ENCODE peak calls at places on chromosomes 12 and 14, in ten cellular contexts. One of them, this sample, is unnamed.

GRCh38 chr14:58733451-58734208 is 95.9 kb downstream of the DACT1 start:
- DNase-seq in left ventricle myocardium inferior: no peak
- DNase-seq in NB4: no peak
- DNase-seq in lower leg skin: no peak
- DNase-seq in OCI-LY7: no peak
- DNase-seq in heart left ventricle: no peak
- DNase-seq in tibial artery: no peak
- DNase-seq in gastrocnemius medialis: no peak
- DNase-seq in A673: no peak
- DNase-seq in psoas muscle: no peak
- DNase-seq in this sample: no peak

GRCh38 chr12:62654558-62655241 is 188.1 kb downstream of the MON2 start:
- DNase-seq in gastrocnemius medialis: no peak
- DNase-seq in heart left ventricle: no peak
- DNase-seq in left ventricle myocardium inferior: no peak
- DNase-seq in lower leg skin: no peak
- DNase-seq in A673: no peak
- DNase-seq in psoas muscle: no peak
- DNase-seq in NB4: peak
- DNase-seq in OCI-LY7: no peak
- DNase-seq in tibial artery: no peak
- DNase-seq in this sample: no peak

GRCh38 chr12:89359615-89360014 is 7.3 kb upstream of the DUSP6 start:
- DNase-seq in lower leg skin: no peak
- DNase-seq in psoas muscle: no peak
- DNase-seq in left ventricle myocardium inferior: no peak
- DNase-seq in gastrocnemius medialis: no peak
- DNase-seq in NB4: no peak
- DNase-seq in A673: no peak
- DNase-seq in heart left ventricle: no peak
- DNase-seq in tibial artery: no peak
- DNase-seq in OCI-LY7: no peak
- DNase-seq in this sample: no peak

GRCh38 chr14:59355101-59355500 is 110.1 kb downstream of the GPR135 start:
- DNase-seq in gastrocnemius medialis: no peak
- DNase-seq in psoas muscle: no peak
- DNase-seq in OCI-LY7: peak
- DNase-seq in left ventricle myocardium inferior: no peak
- DNase-seq in NB4: no peak
- DNase-seq in heart left ventricle: no peak
- DNase-seq in tibial artery: no peak
- DNase-seq in lower leg skin: no peak
- DNase-seq in A673: no peak
- DNase-seq in this sample: no peak

GRCh38 chr14:62626416-62626815 is 418.8 kb downstream of the KCNH5 start:
- DNase-seq in tibial artery: no peak
- DNase-seq in OCI-LY7: no peak
- DNase-seq in A673: peak
- DNase-seq in left ventricle myocardium inferior: no peak
- DNase-seq in psoas muscle: no peak
- DNase-seq in lower leg skin: no peak
- DNase-seq in NB4: no peak
- DNase-seq in heart left ventricle: no peak
- DNase-seq in gastrocnemius medialis: no peak
- DNase-seq in this sample: no peak

GRCh38 chr14:68633131-68633991 is 159.5 kb downstream of the ZFP36L1 start:
- DNase-seq in tibial artery: no peak
- DNase-seq in lower leg skin: peak
- DNase-seq in OCI-LY7: peak
- DNase-seq in NB4: peak
- DNase-seq in A673: peak
- DNase-seq in heart left ventricle: peak
- DNase-seq in gastrocnemius medialis: no peak
- DNase-seq in psoas muscle: no peak
- DNase-seq in left ventricle myocardium inferior: peak
- DNase-seq in this sample: peak

GRCh38 chr14:64979336-64980074 is 7.2 kb upstream of the FNTB start:
- DNase-seq in lower leg skin: no peak
- DNase-seq in gastrocnemius medialis: no peak
- DNase-seq in left ventricle myocardium inferior: no peak
- DNase-seq in heart left ventricle: no peak
- DNase-seq in NB4: no peak
- DNase-seq in A673: no peak
- DNase-seq in tibial artery: no peak
- DNase-seq in OCI-LY7: no peak
- DNase-seq in psoas muscle: no peak
- DNase-seq in this sample: no peak

GRCh38 chr14:65318636-65319506 is 93.7 kb upstream of the FUT8 start:
- DNase-seq in heart left ventricle: no peak
- DNase-seq in psoas muscle: no peak
- DNase-seq in A673: no peak
- DNase-seq in left ventricle myocardium inferior: no peak
- DNase-seq in lower leg skin: no peak
- DNase-seq in OCI-LY7: peak
- DNase-seq in gastrocnemius medialis: no peak
- DNase-seq in tibial artery: no peak
- DNase-seq in NB4: peak
- DNase-seq in this sample: no peak

GRCh38 chr14:71583246-71583645 is 349.0 kb upstream of the RGS6 start:
- DNase-seq in A673: no peak
- DNase-seq in tibial artery: no peak
- DNase-seq in lower leg skin: no peak
- DNase-seq in psoas muscle: no peak
- DNase-seq in NB4: peak
- DNase-seq in gastrocnemius medialis: no peak
- DNase-seq in heart left ventricle: no peak
- DNase-seq in left ventricle myocardium inferior: no peak
- DNase-seq in OCI-LY7: no peak
- DNase-seq in this sample: no peak

GRCh38 chr14:24139272-24139934 is 2.0 kb downstream of the EMC9 start:
- DNase-seq in heart left ventricle: no peak
- DNase-seq in left ventricle myocardium inferior: no peak
- DNase-seq in A673: no peak
- DNase-seq in lower leg skin: no peak
- DNase-seq in gastrocnemius medialis: no peak
- DNase-seq in OCI-LY7: no peak
- DNase-seq in tibial artery: no peak
- DNase-seq in NB4: no peak
- DNase-seq in psoas muscle: no peak
- DNase-seq in this sample: no peak

GRCh38 chr12:131371580-131372475 is 339.1 kb upstream of the SFSWAP start:
- DNase-seq in A673: no peak
- DNase-seq in left ventricle myocardium inferior: no peak
- DNase-seq in gastrocnemius medialis: no peak
- DNase-seq in psoas muscle: no peak
- DNase-seq in NB4: no peak
- DNase-seq in OCI-LY7: no peak
- DNase-seq in tibial artery: no peak
- DNase-seq in lower leg skin: no peak
- DNase-seq in heart left ventricle: no peak
- DNase-seq in this sample: no peak

GRCh38 chr12:99093166-99093565 is 448.1 kb downstream of the APAF1 start:
- DNase-seq in NB4: no peak
- DNase-seq in psoas muscle: no peak
- DNase-seq in left ventricle myocardium inferior: no peak
- DNase-seq in tibial artery: no peak
- DNase-seq in gastrocnemius medialis: no peak
- DNase-seq in lower leg skin: no peak
- DNase-seq in heart left ventricle: no peak
- DNase-seq in OCI-LY7: peak
- DNase-seq in A673: no peak
- DNase-seq in this sample: no peak

GRCh38 chr12:20601668-20602280 is 93.4 kb upstream of the SLCO1C1 start:
- DNase-seq in gastrocnemius medialis: no peak
- DNase-seq in left ventricle myocardium inferior: no peak
- DNase-seq in tibial artery: no peak
- DNase-seq in OCI-LY7: peak
- DNase-seq in A673: peak
- DNase-seq in lower leg skin: no peak
- DNase-seq in NB4: peak
- DNase-seq in heart left ventricle: no peak
- DNase-seq in psoas muscle: no peak
- DNase-seq in this sample: no peak

GRCh38 chr12:81209001-81209400 is 131.1 kb downstream of the ACSS3 start:
- DNase-seq in left ventricle myocardium inferior: no peak
- DNase-seq in psoas muscle: no peak
- DNase-seq in lower leg skin: no peak
- DNase-seq in A673: no peak
- DNase-seq in gastrocnemius medialis: no peak
- DNase-seq in tibial artery: no peak
- DNase-seq in OCI-LY7: no peak
- DNase-seq in NB4: no peak
- DNase-seq in heart left ventricle: no peak
- DNase-seq in this sample: no peak

GRCh38 chr12:623172-623864 is 39.9 kb downstream of the NINJ2 start:
- DNase-seq in A673: no peak
- DNase-seq in psoas muscle: no peak
- DNase-seq in OCI-LY7: no peak
- DNase-seq in heart left ventricle: no peak
- DNase-seq in tibial artery: no peak
- DNase-seq in gastrocnemius medialis: no peak
- DNase-seq in left ventricle myocardium inferior: no peak
- DNase-seq in lower leg skin: no peak
- DNase-seq in NB4: peak
- DNase-seq in this sample: no peak

DNA sequence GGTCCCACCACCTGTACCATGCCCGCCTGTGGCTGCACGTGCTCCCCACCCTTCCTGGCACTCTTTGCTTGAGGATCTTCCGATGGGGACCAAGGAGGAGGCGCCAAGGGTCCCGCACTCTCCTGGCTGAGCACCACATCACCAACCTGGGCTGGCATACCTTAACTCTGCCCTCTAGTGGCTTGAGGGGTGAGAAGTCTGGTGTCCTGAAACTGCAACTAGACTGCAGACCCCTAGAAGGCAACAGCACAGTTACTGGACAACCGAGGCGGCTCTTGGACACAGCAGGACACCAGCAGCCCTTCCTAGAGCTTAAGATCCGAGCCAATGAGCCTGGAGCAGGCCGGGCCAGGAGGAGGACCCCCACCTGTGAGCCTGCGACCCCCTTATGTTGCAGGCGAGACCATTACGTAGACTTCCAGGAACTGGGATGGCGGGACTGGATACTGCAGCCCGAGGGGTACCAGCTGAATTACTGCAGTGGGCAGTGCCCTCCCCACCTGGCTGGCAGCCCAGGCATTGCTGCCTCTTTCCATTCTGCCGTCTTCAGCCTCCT is 1.1 kb downstream of the INHBE start:
- DNase-seq in NB4: peak
- DNase-seq in lower leg skin: no peak
- DNase-seq in OCI-LY7: peak
- DNase-seq in heart left ventricle: no peak
- DNase-seq in gastrocnemius medialis: no peak
- DNase-seq in left ventricle myocardium inferior: no peak
- DNase-seq in psoas muscle: no peak
- DNase-seq in tibial artery: no peak
- DNase-seq in A673: peak
- DNase-seq in this sample: no peak
- TF ChIP-seq CTCF in NB4: peak
- TF ChIP-seq CTCF in lower leg skin: no peak
- TF ChIP-seq CTCF in OCI-LY7: peak
- TF ChIP-seq CTCF in heart left ventricle: peak
- TF ChIP-seq CTCF in gastrocnemius medialis: peak
- TF ChIP-seq CTCF in left ventricle myocardium inferior: peak
- TF ChIP-seq CTCF in psoas muscle: peak
- TF ChIP-seq CTCF in tibial artery: peak
- TF ChIP-seq CTCF in A673: peak
- TF ChIP-seq CTCF in this sample: peak

DNA sequence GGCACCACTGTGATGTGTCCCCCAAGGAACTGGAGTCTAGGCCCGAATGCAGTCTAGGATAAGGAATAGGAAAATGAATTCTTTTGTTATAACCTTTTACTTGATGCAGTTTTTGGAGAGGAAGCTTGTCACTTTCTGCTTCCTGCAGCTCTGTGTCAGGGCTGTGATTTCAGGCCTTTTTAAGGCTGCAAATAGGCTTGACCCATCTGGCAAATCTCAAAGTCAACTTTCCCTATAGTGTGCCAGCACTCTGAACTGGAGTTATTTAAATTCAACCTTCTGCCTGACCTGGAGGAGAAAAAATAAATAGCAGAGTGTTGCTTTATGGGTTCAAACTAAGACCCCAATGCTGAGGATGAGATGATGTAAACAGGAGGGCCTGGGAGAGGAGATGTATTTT is 51.8 kb upstream of the CEP83 start:
- DNase-seq in gastrocnemius medialis: no peak
- DNase-seq in left ventricle myocardium inferior: no peak
- DNase-seq in lower leg skin: no peak
- DNase-seq in A673: no peak
- DNase-seq in psoas muscle: no peak
- DNase-seq in NB4: no peak
- DNase-seq in tibial artery: no peak
- DNase-seq in OCI-LY7: no peak
- DNase-seq in heart left ventricle: no peak
- DNase-seq in this sample: no peak
- TF ChIP-seq CTCF in gastrocnemius medialis: no peak
- TF ChIP-seq CTCF in left ventricle myocardium inferior: no peak
- TF ChIP-seq CTCF in lower leg skin: no peak
- TF ChIP-seq CTCF in A673: no peak
- TF ChIP-seq CTCF in psoas muscle: no peak
- TF ChIP-seq CTCF in NB4: no peak
- TF ChIP-seq CTCF in tibial artery: no peak
- TF ChIP-seq CTCF in OCI-LY7: no peak
- TF ChIP-seq CTCF in heart left ventricle: no peak
- TF ChIP-seq CTCF in this sample: no peak

GRCh38 chr12:92505373-92506340 is 197.1 kb upstream of the PLEKHG7 start:
- DNase-seq in NB4: peak
- DNase-seq in heart left ventricle: peak
- DNase-seq in lower leg skin: no peak
- DNase-seq in A673: no peak
- DNase-seq in tibial artery: peak
- DNase-seq in left ventricle myocardium inferior: peak
- DNase-seq in gastrocnemius medialis: no peak
- DNase-seq in OCI-LY7: peak
- DNase-seq in psoas muscle: peak
- DNase-seq in this sample: no peak
- TF ChIP-seq CTCF in NB4: no peak
- TF ChIP-seq CTCF in heart left ventricle: no peak
- TF ChIP-seq CTCF in lower leg skin: no peak
- TF ChIP-seq CTCF in A673: no peak
- TF ChIP-seq CTCF in tibial artery: no peak
- TF ChIP-seq CTCF in left ventricle myocardium inferior: no peak
- TF ChIP-seq CTCF in gastrocnemius medialis: no peak
- TF ChIP-seq CTCF in OCI-LY7: no peak
- TF ChIP-seq CTCF in psoas muscle: no peak
- TF ChIP-seq CTCF in this sample: no peak

GRCh38 chr14:94953541-94954260 is 183.8 kb upstream of the GSC start:
- DNase-seq in heart left ventricle: no peak
- DNase-seq in OCI-LY7: no peak
- DNase-seq in psoas muscle: no peak
- DNase-seq in lower leg skin: no peak
- DNase-seq in tibial artery: no peak
- DNase-seq in A673: no peak
- DNase-seq in left ventricle myocardium inferior: no peak
- DNase-seq in NB4: no peak
- DNase-seq in gastrocnemius medialis: no peak
- DNase-seq in this sample: no peak

GRCh38 chr14:94946244-94946643 is 176.3 kb upstream of the GSC start:
- DNase-seq in tibial artery: no peak
- DNase-seq in NB4: no peak
- DNase-seq in gastrocnemius medialis: no peak
- DNase-seq in OCI-LY7: no peak
- DNase-seq in psoas muscle: no peak
- DNase-seq in left ventricle myocardium inferior: no peak
- DNase-seq in heart left ventricle: no peak
- DNase-seq in lower leg skin: no peak
- DNase-seq in A673: no peak
- DNase-seq in this sample: no peak

GRCh38 chr14:94952097-94952496 is 182.2 kb upstream of the GSC start:
- DNase-seq in A673: no peak
- DNase-seq in psoas muscle: no peak
- DNase-seq in gastrocnemius medialis: no peak
- DNase-seq in heart left ventricle: no peak
- DNase-seq in left ventricle myocardium inferior: no peak
- DNase-seq in lower leg skin: no peak
- DNase-seq in tibial artery: no peak
- DNase-seq in OCI-LY7: no peak
- DNase-seq in NB4: no peak
- DNase-seq in this sample: no peak
- TF ChIP-seq CTCF in A673: no peak
- TF ChIP-seq CTCF in psoas muscle: no peak
- TF ChIP-seq CTCF in gastrocnemius medialis: no peak
- TF ChIP-seq CTCF in heart left ventricle: no peak
- TF ChIP-seq CTCF in left ventricle myocardium inferior: no peak
- TF ChIP-seq CTCF in lower leg skin: no peak
- TF ChIP-seq CTCF in tibial artery: no peak
- TF ChIP-seq CTCF in OCI-LY7: no peak
- TF ChIP-seq CTCF in NB4: no peak
- TF ChIP-seq CTCF in this sample: no peak